ENCODE peak calls at places on chromosomes 16 and 17, in seven cellular contexts. A is astrocyte; E is MM.1S; Y is PC-3; R is small intestine; T is OCI-LY7; H is CD8-positive, alpha-beta T cell. B is an unnamed sample.
A peak's percentile ranks its signal among the peaks of the same experiment; 100 is the strongest.

GRCh38 chr17:7220593-7221280 is 999 bp downstream of the ACADVL start:
- DNase-seq in A (peak; percentile 39), E (peak; percentile 79), Y (peak; percentile 43), R (peak; percentile 81), T (peak; percentile 74), H (peak; percentile 38), B (peak; percentile 58)

GRCh38 chr16:4862639-4863038 is 15.4 kb downstream of the UBN1 start:
- DNase-seq in A (no peak), E (no peak), Y (peak; percentile 62), R (no peak), T (no peak), H (no peak), B (no peak)

GRCh38 chr17:40091691-40092397 is 8.5 kb downstream of the NR1D1 start:
- DNase-seq in A (no peak), E (no peak), Y (no peak), R (no peak), T (no peak), H (no peak), B (no peak)

GRCh38 chr17:503449-503700 is 150.8 kb upstream of the RPH3AL start:
- DNase-seq in A (no peak), E (no peak), Y (no peak), R (no peak), T (no peak), H (no peak), B (no peak)

GRCh38 chr17:37413875-37414519 is 7.3 kb downstream of the TADA2A start:
- DNase-seq in A (no peak), E (no peak), Y (peak; percentile 25), R (no peak), T (no peak), H (no peak), B (no peak)

GRCh38 chr17:63537001-63537400 is 13.3 kb upstream of the DCAF7 start:
- DNase-seq in A (no peak), E (no peak), Y (peak; percentile 32), R (no peak), T (no peak), H (no peak), B (no peak)

GRCh38 chr17:538096-538973 is 176.3 kb downstream of the VPS53 start:
- DNase-seq in A (peak; percentile 45), E (no peak), Y (no peak), R (no peak), T (no peak), H (no peak), B (no peak)

GRCh38 chr16:72198021-72198420 is 26.1 kb upstream of the PMFBP1 start:
- DNase-seq in A (peak; percentile 69), E (no peak), Y (no peak), R (no peak), T (no peak), H (no peak), B (no peak)

GRCh38 chr17:5837055-5837491 is 233.1 kb upstream of the WSCD1 start:
- DNase-seq in A (peak; percentile 68), E (no peak), Y (peak; percentile 92), R (no peak), T (no peak), H (no peak), B (peak; percentile 1)

GRCh38 chr17:58960068-58960467 is 146.6 kb downstream of the TRIM37 start:
- DNase-seq in A (peak; percentile 78), E (peak; percentile 10), Y (peak; percentile 87), R (peak; percentile 56), T (peak; percentile 18), H (no peak), B (peak; percentile 17)

GRCh38 chr16:67161595-67162058 is 1.9 kb downstream of the FBXL8 start:
- DNase-seq in A (no peak), E (no peak), Y (peak; percentile 41), R (no peak), T (no peak), H (no peak), B (no peak)

GRCh38 chr17:12089809-12090384 is 69.2 kb downstream of the MAP2K4 start:
- DNase-seq in A (peak; percentile 63), E (no peak), Y (peak; percentile 94), R (no peak), T (no peak), H (no peak), B (no peak)

GRCh38 chr16:74521691-74522090 is 85.2 kb downstream of the GLG1 start:
- DNase-seq in A (peak; percentile 58), E (no peak), Y (no peak), R (no peak), T (no peak), H (no peak), B (peak; percentile 45)

GRCh38 chr17:48444531-48445247 is 14.7 kb upstream of the SKAP1 start:
- DNase-seq in A (no peak), E (peak; percentile 4), Y (no peak), R (no peak), T (peak; percentile 45), H (peak; percentile 31), B (no peak)

GRCh38 chr16:54547052-54547451 is 260.5 kb upstream of the IRX3 start:
- DNase-seq in A (no peak), E (no peak), Y (no peak), R (no peak), T (no peak), H (no peak), B (no peak)

GRCh38 chr17:82424001-82424862 is 5.8 kb upstream of the OGFOD3 start:
- DNase-seq in A (peak; percentile 9), E (peak; percentile 56), Y (peak; percentile 63), R (peak; percentile 41), T (peak; percentile 81), H (peak; percentile 23), B (peak; percentile 34)

GRCh38 chr16:67155305-67156145 is 4.2 kb downstream of the TRADD start:
- DNase-seq in A (no peak), E (peak; percentile 77), Y (peak; percentile 71), R (peak; percentile 63), T (peak; percentile 80), H (peak; percentile 62), B (peak; percentile 61)

GRCh38 chr17:78583091-78583490 is 5.9 kb upstream of the DNAH17 start:
- DNase-seq in A (no peak), E (no peak), Y (peak; percentile 17), R (peak; percentile 25), T (peak; percentile 30), H (no peak), B (no peak)

GRCh38 chr16:4947722-4948503 is 10.2 kb upstream of the SEC14L5 start:
- DNase-seq in A (no peak), E (no peak), Y (no peak), R (no peak), T (no peak), H (no peak), B (no peak)

DNA sequence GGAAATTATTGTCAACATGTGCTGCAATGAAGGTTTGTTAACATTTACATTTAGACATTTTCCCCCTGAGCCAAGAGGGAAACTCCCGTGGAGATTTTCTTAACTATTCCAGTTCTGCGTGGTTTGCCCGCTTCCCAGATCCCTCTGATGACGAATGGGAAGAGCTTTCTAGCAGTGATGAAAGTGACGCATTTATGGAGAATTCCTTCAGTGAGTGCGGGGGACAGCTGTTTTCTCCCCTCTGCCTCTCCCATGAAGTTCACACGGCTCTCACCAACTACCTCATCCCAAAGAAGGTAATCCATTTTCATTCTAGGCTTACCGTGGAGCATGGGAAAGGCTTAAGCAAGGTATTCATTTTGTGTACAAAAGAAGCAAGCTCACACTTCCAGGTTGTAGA is 18.2 kb downstream of the HEATR3 start:
- DNase-seq in A (no peak), E (no peak), Y (no peak), R (no peak), T (no peak), H (no peak), B (no peak)
- H3K36me3 ChIP-seq in A (peaks cover 32% of the 10 kb centered on the region), E (peaks cover 16% of the 10 kb centered on the region), Y (peaks cover 10% of the 10 kb centered on the region), R (peaks cover 12% of the 10 kb centered on the region), T (peaks cover 96% of the 10 kb centered on the region), H (peaks cover 13% of the 10 kb centered on the region), B (peaks cover 8% of the 10 kb centered on the region)

GRCh38 chr17:65537845-65538678 is 23.4 kb downstream of the AXIN2 start:
- DNase-seq in A (no peak), E (no peak), Y (no peak), R (no peak), T (no peak), H (no peak), B (no peak)
- H3K36me3 ChIP-seq in A (peaks cover 9% of the 10 kb centered on the region), E (no peaks in the 10 kb centered on the region), Y (no peaks in the 10 kb centered on the region), R (peaks cover 8% of the 10 kb centered on the region), T (peaks cover 32% of the 10 kb centered on the region), H (peaks cover 46% of the 10 kb centered on the region), B (peaks cover 26% of the 10 kb centered on the region)

GRCh38 chr17:73348824-73349095 is 37.0 kb upstream of the CDC42EP4 start:
- DNase-seq in A (no peak), E (no peak), Y (no peak), R (no peak), T (no peak), H (no peak), B (no peak)

GRCh38 chr17:73347355-73347754 is 35.6 kb upstream of the CDC42EP4 start:
- DNase-seq in A (no peak), E (no peak), Y (no peak), R (no peak), T (no peak), H (no peak), B (peak; percentile 85)

GRCh38 chr17:73348018-73348823 is 36.4 kb upstream of the CDC42EP4 start:
- DNase-seq in A (no peak), E (no peak), Y (no peak), R (no peak), T (no peak), H (no peak), B (no peak)

GRCh38 chr17:73349138-73349537 is 37.3 kb upstream of the CDC42EP4 start:
- DNase-seq in A (no peak), E (no peak), Y (no peak), R (no peak), T (no peak), H (no peak), B (no peak)

GRCh38 chr17:73346763-73347162 is 35.0 kb upstream of the CDC42EP4 start:
- DNase-seq in A (no peak), E (no peak), Y (no peak), R (no peak), T (no peak), H (no peak), B (no peak)
- H3K36me3 ChIP-seq in A (no peaks in the 10 kb centered on the region), E (no peaks in the 10 kb centered on the region), Y (no peaks in the 10 kb centered on the region), R (no peaks in the 10 kb centered on the region), T (no peaks in the 10 kb centered on the region), H (no peaks in the 10 kb centered on the region), B (no peaks in the 10 kb centered on the region)

GRCh38 chr17:1796800-1797199 is 32.9 kb downstream of the SMYD4 start:
- DNase-seq in A (no peak), E (no peak), Y (no peak), R (no peak), T (no peak), H (no peak), B (no peak)

GRCh38 chr17:1803280-1803679 is 26.4 kb downstream of the SMYD4 start:
- DNase-seq in A (no peak), E (no peak), Y (no peak), R (no peak), T (no peak), H (no peak), B (no peak)

GRCh38 chr17:1797323-1797722 is 32.4 kb downstream of the SMYD4 start:
- DNase-seq in A (no peak), E (no peak), Y (no peak), R (no peak), T (no peak), H (no peak), B (no peak)

GRCh38 chr17:1802429-1802828 is 27.3 kb downstream of the SMYD4 start:
- DNase-seq in A (no peak), E (no peak), Y (no peak), R (no peak), T (no peak), H (no peak), B (no peak)

DNA sequence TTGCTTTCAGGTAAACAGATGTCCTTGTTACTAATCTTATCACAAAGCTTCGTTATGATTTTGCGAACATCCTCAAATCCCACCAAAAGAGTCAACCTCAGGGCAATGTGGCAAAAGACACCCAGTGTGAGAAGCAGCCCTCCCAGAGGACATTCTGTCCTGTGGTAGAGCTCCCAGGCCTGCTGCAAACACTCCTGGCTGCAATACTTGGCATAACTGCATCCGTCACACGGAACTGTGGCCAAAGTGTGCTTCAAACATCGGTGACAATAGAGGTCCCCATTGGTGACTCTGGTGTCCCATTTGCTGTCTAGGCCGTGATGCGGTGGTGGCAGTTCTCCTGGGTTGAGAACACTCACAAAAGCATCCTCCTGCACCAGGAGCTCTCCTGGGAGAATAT is 29.5 kb downstream of the SMYD4 start:
- DNase-seq in A (no peak), E (no peak), Y (no peak), R (no peak), T (no peak), H (no peak), B (no peak)
- H3K36me3 ChIP-seq in A (peaks cover 6% of the 10 kb centered on the region), E (no peaks in the 10 kb centered on the region), Y (no peaks in the 10 kb centered on the region), R (peaks cover 5% of the 10 kb centered on the region), T (peaks cover 53% of the 10 kb centered on the region), H (peaks cover 11% of the 10 kb centered on the region), B (no peaks in the 10 kb centered on the region)